ENCODE peak calls at places on chromosomes 16 and 17, in seven cellular contexts. L is CD4-positive, alpha-beta T cell; Y is cardiac muscle cell; D is COR-L47; O is pulmonary artery endothelial cell; G is T-cell; V is stimulated activated CD4-positive, alpha-beta T cell treated with anti-CD3 and anti-CD28 coated beads, Interleukin-1b, Interleukin-23, amount 100 ng/mL, for 24 hours. E is an unnamed sample.
A peak's percentile ranks its signal among the peaks of the same experiment; 100 is the strongest.

GRCh38 chr17:81941484-81942166 is 4.5 kb upstream of the PYCR1 start:
- DNase-seq in O (no peak), V (no peak), L (no peak), Y (no peak), D (no peak), G (no peak), E (no peak)

GRCh38 chr17:60355663-60356594 is 36.0 kb downstream of the USP32 start:
- DNase-seq in V (no peak), D (no peak), L (no peak), Y (peak; percentile 19), G (no peak), O (no peak), E (no peak)

GRCh38 chr16:57893559-57894389 is 77.2 kb downstream of the CNGB1 start:
- DNase-seq in L (no peak), Y (peak; percentile 94), O (peak; percentile 92), G (no peak), V (no peak), D (no peak), E (no peak)

GRCh38 chr16:19389246-19389645 is 28.4 kb upstream of the TMC5 start:
- DNase-seq in G (no peak), L (peak; percentile 39), D (peak; percentile 58), V (peak; percentile 19), O (no peak), Y (peak; percentile 43), E (no peak)

GRCh38 chr17:48483471-48484131 is 47.2 kb downstream of the HOXB1 start:
- DNase-seq in D (no peak), G (no peak), O (no peak), Y (peak; percentile 94), V (no peak), L (no peak), E (no peak)

GRCh38 chr17:55845385-55845784 is 94.5 kb downstream of the PCTP start:
- DNase-seq in O (no peak), D (no peak), V (peak; percentile 2), Y (peak; percentile 62), L (no peak), G (no peak), E (no peak)

GRCh38 chr17:49548506-49549310 is 27.0 kb upstream of the NXPH3 start:
- DNase-seq in O (no peak), L (no peak), D (no peak), Y (peak; percentile 73), G (no peak), V (no peak), E (no peak)

GRCh38 chr17:43129671-43130010 is 4.5 kb upstream of the BRCA1 start:
- DNase-seq in V (no peak), Y (no peak), O (no peak), D (no peak), L (no peak), G (no peak), E (no peak)

GRCh38 chr16:11603331-11603750 is 16.6 kb upstream of the LITAF start:
- DNase-seq in V (no peak), L (no peak), D (no peak), O (no peak), G (no peak), Y (peak; percentile 79), E (no peak)

GRCh38 chr17:34118564-34118963 is 136.5 kb upstream of the CCL2 start:
- DNase-seq in O (no peak), V (no peak), L (no peak), G (no peak), Y (peak; percentile 4), D (no peak), E (peak; percentile 84)

GRCh38 chr17:77428901-77429734 is 288.3 kb downstream of the SEC14L1 start:
- DNase-seq in O (no peak), D (no peak), Y (no peak), L (no peak), V (no peak), G (no peak), E (no peak)

GRCh38 chr16:84833542-84834402 is 14.0 kb downstream of the CRISPLD2 start:
- DNase-seq in Y (no peak), V (no peak), O (no peak), D (no peak), L (no peak), G (no peak), E (no peak)

GRCh38 chr16:65312071-65312470 is 190.2 kb upstream of the CDH11 start:
- DNase-seq in Y (peak; percentile 21), O (no peak), V (no peak), G (no peak), L (no peak), D (no peak), E (no peak)

GRCh38 chr17:34990921-34991365 is 10.6 kb downstream of the LIG3 start:
- DNase-seq in L (no peak), V (no peak), D (no peak), Y (no peak), G (no peak), O (no peak), E (no peak)

GRCh38 chr16:3819741-3820724 is 60.5 kb downstream of the CREBBP start:
- DNase-seq in G (peak; percentile 8), O (peak; percentile 91), D (peak; percentile 98), V (no peak), Y (peak; percentile 96), L (no peak), E (no peak)

GRCh38 chr16:85659805-85660511 is 28.8 kb downstream of the GINS2 start:
- DNase-seq in L (peak; percentile 70), G (peak; percentile 24), V (peak; percentile 42), Y (peak; percentile 64), O (peak; percentile 24), D (peak; percentile 51), E (no peak)

GRCh38 chr17:65953316-65954147 is 238.4 kb downstream of the CEP112 start:
- DNase-seq in G (no peak), D (peak; percentile 1), V (no peak), L (no peak), Y (no peak), O (no peak), E (no peak)

GRCh38 chr17:22300731-22301352 is 608.5 kb downstream of the KCNJ18 start:
- DNase-seq in Y (no peak), D (no peak), G (no peak), O (no peak), L (no peak), V (no peak), E (peak; percentile 86)

GRCh38 chr16:85587763-85588474 is 25.2 kb upstream of the GSE1 start:
- DNase-seq in Y (no peak), V (no peak), O (no peak), G (no peak), D (no peak), L (no peak), E (no peak)

GRCh38 chr16:79768594-79768993 is 168.1 kb upstream of the MAF start:
- DNase-seq in Y (no peak), L (no peak), O (no peak), G (no peak), D (no peak), V (no peak), E (no peak)

GRCh38 chr17:77810536-77810935 is 148.0 kb upstream of the TNRC6C start:
- DNase-seq in O (no peak), G (no peak), V (no peak), L (no peak), Y (peak; percentile 71), D (no peak), E (no peak)

GRCh38 chr17:9252525-9252924 is 231.2 kb downstream of the NTN1 start:
- DNase-seq in V (no peak), G (no peak), Y (no peak), D (no peak), O (no peak), L (no peak), E (no peak)

GRCh38 chr16:10428433-10429168 is 42.7 kb downstream of the ATF7IP2 start:
- DNase-seq in D (no peak), O (no peak), L (no peak), V (no peak), G (no peak), Y (no peak), E (no peak)

GRCh38 chr16:67666032-67666537 is 465 bp downstream of the ENKD1 start:
- DNase-seq in V (no peak), D (no peak), L (no peak), O (no peak), G (no peak), Y (peak; percentile 54), E (no peak)

GRCh38 chr16:65421596-65421995 is 299.7 kb upstream of the CDH11 start:
- DNase-seq in D (no peak), O (no peak), G (no peak), V (no peak), Y (no peak), L (no peak), E (no peak)

GRCh38 chr17:75006653-75007052 is 5.8 kb upstream of the MRPL58 start:
- DNase-seq in L (no peak), D (no peak), O (no peak), V (no peak), Y (no peak), G (no peak), E (no peak)

GRCh38 chr17:69605571-69605970 is 191.1 kb downstream of the MAP2K6 start:
- DNase-seq in L (no peak), Y (no peak), V (no peak), D (no peak), O (no peak), G (no peak), E (no peak)

GRCh38 chr17:13230350-13230900 is 212.6 kb upstream of the ELAC2 start:
- DNase-seq in G (no peak), O (no peak), D (no peak), Y (no peak), L (no peak), V (no peak), E (no peak)

GRCh38 chr17:53619025-53619424 is 203.7 kb upstream of the KIF2B start:
- DNase-seq in D (no peak), L (no peak), Y (no peak), G (no peak), V (no peak), O (no peak), E (no peak)

GRCh38 chr17:68709995-68710780 is 109.0 kb upstream of the FAM20A start:
- DNase-seq in Y (peak; percentile 61), V (no peak), O (no peak), L (no peak), D (no peak), G (no peak), E (no peak)

GRCh38 chr17:68460715-68461114 is 3.4 kb upstream of the WIPI1 start:
- DNase-seq in Y (no peak), O (no peak), V (no peak), G (peak; percentile 37), L (no peak), D (no peak), E (no peak)

GRCh38 chr16:78096386-78096785 is 3.1 kb upstream of the WWOX start:
- DNase-seq in V (no peak), O (no peak), Y (no peak), G (no peak), L (no peak), D (no peak), E (no peak)

GRCh38 chr17:50585893-50586292 is 25.4 kb downstream of the CACNA1G start:
- DNase-seq in V (no peak), O (no peak), Y (no peak), D (no peak), G (no peak), L (no peak), E (no peak)

GRCh38 chr16:29899516-29900101 is at the start of gene SEZ6L2:
- DNase-seq in L (peak; percentile 83), Y (peak; percentile 97), G (no peak), D (peak; percentile 90), V (no peak), O (peak; percentile 20), E (no peak)

GRCh38 chr17:31269597-31269996 is 27.4 kb downstream of the OMG start:
- DNase-seq in G (no peak), O (peak; percentile 73), Y (peak; percentile 97), L (no peak), D (no peak), V (no peak), E (no peak)

GRCh38 chr16:2303923-2304322 is 36.0 kb upstream of the RNPS1 start:
- DNase-seq in O (no peak), Y (no peak), D (no peak), G (no peak), L (no peak), V (no peak), E (no peak)

GRCh38 chr17:80010283-80010858 is 25.3 kb downstream of the TBC1D16 start:
- DNase-seq in Y (no peak), D (no peak), V (no peak), G (no peak), O (no peak), L (no peak), E (no peak)

GRCh38 chr17:3828151-3828851 is 17.7 kb downstream of the NCBP3 start:
- DNase-seq in V (no peak), G (no peak), D (no peak), L (no peak), Y (no peak), O (no peak), E (no peak)